ENCODE peak calls at places on chromosome 3, in six cellular contexts. K, V, Q, B, I and Y are unnamed samples.
A peak's percentile ranks its signal among the peaks of the same experiment; 100 is the strongest.

GRCh38 chr3:45330500-45331295 is 57.7 kb upstream of the LARS2 start:
- DNase-seq in K (no peak), V (no peak), Q (no peak), B (no peak), I (no peak), Y (no peak)

GRCh38 chr3:171417813-171418212 is 42.4 kb downstream of the TNIK start:
- DNase-seq in K (peak; percentile 98), V (no peak), Q (no peak), B (no peak), I (no peak), Y (peak; percentile 76)

GRCh38 chr3:197734667-197735318 is 1.9 kb downstream of the RUBCN start:
- DNase-seq in K (no peak), V (no peak), Q (no peak), B (no peak), I (no peak), Y (no peak)

GRCh38 chr3:23685484-23686258 is 120.1 kb upstream of the UBE2E1 start:
- DNase-seq in K (peak; percentile 98), V (no peak), Q (no peak), B (peak; percentile 96), I (no peak), Y (peak; percentile 98)

GRCh38 chr3:79729096-79729495 is 38.7 kb downstream of the ROBO1 start:
- DNase-seq in K (peak; percentile 84), V (no peak), Q (no peak), B (no peak), I (no peak), Y (peak; percentile 91)

GRCh38 chr3:10106919-10107318 is 1.1 kb downstream of the FANCD2OS start:
- DNase-seq in K (no peak), V (no peak), Q (no peak), B (no peak), I (no peak), Y (no peak)

GRCh38 chr3:119559441-119559963 is at the start of gene CD80:
- DNase-seq in K (peak; percentile 62), V (peak; percentile 71), Q (peak; percentile 43), B (peak; percentile 14), I (peak; percentile 58), Y (peak; percentile 21)

GRCh38 chr3:23775254-23775909 is 30.4 kb upstream of the UBE2E1 start:
- DNase-seq in K (no peak), V (no peak), Q (no peak), B (no peak), I (no peak), Y (no peak)

GRCh38 chr3:12845790-12846189 is 4.4 kb upstream of the RPL32 start:
- DNase-seq in K (no peak), V (no peak), Q (no peak), B (no peak), I (no peak), Y (no peak)

GRCh38 chr3:4474683-4475490 is 7.8 kb upstream of the SUMF1 start:
- DNase-seq in K (peak; percentile 84), V (peak; percentile 56), Q (no peak), B (no peak), I (no peak), Y (peak; percentile 79)

GRCh38 chr3:187082976-187083375 is 56.3 kb downstream of the RPL39L start:
- DNase-seq in K (no peak), V (no peak), Q (no peak), B (no peak), I (no peak), Y (no peak)

GRCh38 chr3:135226057-135226456 is 431.0 kb downstream of the EPHB1 start:
- DNase-seq in K (no peak), V (no peak), Q (no peak), B (no peak), I (no peak), Y (no peak)

GRCh38 chr3:115834068-115834467 is 210.8 kb downstream of the GAP43 start:
- DNase-seq in K (peak; percentile 87), V (no peak), Q (no peak), B (no peak), I (no peak), Y (peak; percentile 78)

GRCh38 chr3:185715091-185715490 is 109.8 kb downstream of the IGF2BP2 start:
- DNase-seq in K (no peak), V (no peak), Q (no peak), B (peak; percentile 60), I (no peak), Y (peak; percentile 82)

GRCh38 chr3:134753999-134754742 is 40.9 kb upstream of the EPHB1 start:
- DNase-seq in K (no peak), V (no peak), Q (no peak), B (no peak), I (no peak), Y (no peak)

GRCh38 chr3:111311709-111312235 is 230.2 kb upstream of the CD96 start:
- DNase-seq in K (peak; percentile 81), V (no peak), Q (no peak), B (no peak), I (no peak), Y (no peak)

GRCh38 chr3:183968846-183969245 is 48.8 kb downstream of the ABCC5 start:
- DNase-seq in K (no peak), V (no peak), Q (no peak), B (no peak), I (no peak), Y (no peak)

GRCh38 chr3:187621881-187622280 is 48.3 kb downstream of the SST start:
- DNase-seq in K (no peak), V (no peak), Q (no peak), B (no peak), I (no peak), Y (no peak)

GRCh38 chr3:127953092-127953491 is 38.1 kb downstream of the KBTBD12 start:
- DNase-seq in K (peak; percentile 28), V (no peak), Q (no peak), B (no peak), I (no peak), Y (no peak)

GRCh38 chr3:32238027-32238815 is at the start of gene CMTM8:
- DNase-seq in K (no peak), V (peak; percentile 69), Q (peak; percentile 66), B (peak; percentile 80), I (no peak), Y (peak; percentile 76)